ENCODE peak calls at places on chromosome 20, in four cellular contexts. L is psoas muscle, J is brain microvascular endothelial cell, T is tibial artery. N is an unnamed sample.

GRCh38 chr20:46640044-46640443 is 11.2 kb downstream of the SLC13A3 start:
- DNase-seq in J (no peak), L (no peak), T (no peak), N (no peak)

GRCh38 chr20:3904857-3905256 is 15.7 kb downstream of the PANK2 start:
- DNase-seq in L (no peak), J (no peak), T (peak), N (no peak)

GRCh38 chr20:31815408-31816188 is 3.6 kb upstream of the MYLK2 start:
- DNase-seq in L (peak), T (no peak), J (no peak), N (no peak)

GRCh38 chr20:58702161-58702510 is 9.5 kb downstream of the NPEPL1 start:
- DNase-seq in T (no peak), L (no peak), J (no peak), N (no peak)

GRCh38 chr20:52809003-52809402 is 163.2 kb upstream of the TSHZ2 start:
- DNase-seq in T (no peak), L (no peak), J (no peak), N (no peak)

GRCh38 chr20:31835977-31836852 is 9.2 kb downstream of the FOXS1 start:
- DNase-seq in T (peak), J (peak), L (peak), N (peak)

GRCh38 chr20:54212226-54212625 is 4.3 kb downstream of the PFDN4 start:
- DNase-seq in L (no peak), J (peak), T (no peak), N (no peak)

GRCh38 chr20:17504898-17505663 is 26.1 kb downstream of the BFSP1 start:
- DNase-seq in J (peak), T (peak), L (peak), N (peak)

GRCh38 chr20:4663553-4663952 is 58.2 kb upstream of the PRND start:
- DNase-seq in T (no peak), J (no peak), L (no peak), N (no peak)

GRCh38 chr20:17660667-17661066 is 21.4 kb downstream of the RRBP1 start:
- DNase-seq in J (no peak), T (peak), L (no peak), N (no peak)

GRCh38 chr20:32621071-32621913 is 36.2 kb upstream of the NOL4L start:
- DNase-seq in J (no peak), L (no peak), T (no peak), N (no peak)

GRCh38 chr20:42401598-42401997 is 783.4 kb upstream of the CHD6 start:
- DNase-seq in T (no peak), L (no peak), J (no peak), N (no peak)

DNA sequence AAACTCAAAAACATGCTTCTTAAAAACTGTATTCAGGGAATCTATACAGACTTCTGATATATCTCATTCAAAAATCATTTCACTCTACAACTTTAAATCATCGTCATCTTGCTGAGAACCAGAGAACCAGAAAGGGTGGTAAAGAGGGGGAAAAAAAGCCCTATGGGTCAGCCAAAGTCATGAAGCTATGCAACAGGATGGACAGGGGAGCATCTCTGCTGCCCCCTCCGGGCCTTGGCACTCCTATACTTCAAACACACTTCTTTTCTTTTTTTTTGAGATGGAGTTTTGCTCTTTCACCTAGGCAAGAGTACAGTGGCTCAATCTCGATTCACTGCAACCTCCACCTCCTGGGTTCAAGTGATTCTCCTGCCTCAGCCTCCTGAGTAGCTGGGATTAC is 73.5 kb upstream of the NFATC2 start:
- DNase-seq in L (no peak), J (no peak), T (no peak), N (no peak)
- TF ChIP-seq CTCF in L (no peak), J (peak), T (no peak), N (peak)

GRCh38 chr20:11716239-11716944 is 201.3 kb upstream of the BTBD3 start:
- DNase-seq in J (peak), T (no peak), L (no peak), N (peak)
- TF ChIP-seq CTCF in J (peak), T (no peak), L (no peak), N (peak)

GRCh38 chr20:44526129-44526528 is 4.3 kb upstream of the SERINC3 start:
- DNase-seq in L (no peak), T (no peak), J (peak), N (peak)

GRCh38 chr20:44522841-44523240 is 971 bp upstream of the SERINC3 start:
- DNase-seq in J (no peak), L (no peak), T (no peak), N (no peak)

GRCh38 chr20:44517454-44517853 is 4.4 kb downstream of the SERINC3 start:
- DNase-seq in T (no peak), L (no peak), J (no peak), N (no peak)

GRCh38 chr20:44523746-44524145 is 1.9 kb upstream of the SERINC3 start:
- DNase-seq in J (no peak), T (no peak), L (no peak), N (no peak)

DNA sequence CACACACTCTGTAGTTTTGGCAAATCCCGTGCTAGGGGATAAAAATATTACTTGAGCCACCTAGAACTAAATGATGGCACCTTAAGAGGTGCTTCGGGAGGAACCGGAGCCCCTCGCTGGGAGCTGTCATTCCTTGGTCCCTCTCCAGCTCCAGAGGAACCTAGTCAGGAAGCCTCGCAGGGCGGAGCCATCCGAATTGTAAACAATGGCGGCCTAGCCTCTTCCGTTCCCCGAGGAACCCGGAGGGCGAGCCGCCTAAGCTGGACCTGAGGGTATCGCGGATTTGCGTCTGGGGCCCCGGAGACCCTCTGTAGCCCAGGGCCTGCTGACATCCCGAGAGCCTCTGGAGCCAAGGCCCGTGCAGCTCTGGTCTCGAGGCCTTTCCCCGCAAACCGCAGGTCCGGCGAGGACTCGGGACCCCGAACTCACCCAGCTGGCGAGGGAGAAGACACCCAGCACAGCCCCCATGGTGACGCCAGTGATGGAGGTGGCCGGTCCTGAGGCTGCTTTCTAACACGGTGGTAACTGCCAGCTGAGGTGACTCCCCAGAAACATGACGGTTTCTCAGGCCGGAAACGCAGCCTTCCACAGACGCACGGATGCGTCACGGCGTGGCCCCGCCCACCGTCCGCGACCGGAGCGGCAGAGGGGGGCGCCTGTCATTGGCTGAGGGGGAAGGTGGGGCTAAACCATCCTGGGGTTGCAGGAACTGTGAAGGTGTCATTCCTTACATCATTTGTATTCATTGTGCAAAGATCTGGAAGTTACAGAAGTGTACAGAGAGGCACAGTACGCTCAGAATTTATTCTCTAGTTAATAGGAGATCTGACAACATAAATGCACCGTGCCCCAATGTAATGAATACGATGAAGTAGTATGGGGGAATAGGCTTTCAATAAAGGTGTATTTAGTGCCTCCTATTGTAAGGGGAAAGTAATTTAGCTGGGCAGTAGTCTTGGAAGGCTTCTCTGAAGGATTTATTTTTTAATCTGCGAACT is at the start of gene SERINC3:
- DNase-seq in T (peak), J (peak), L (peak), N (peak)
- TF ChIP-seq CTCF in T (no peak), J (no peak), L (peak), N (no peak)

GRCh38 chr20:57590485-57591288 is 29.5 kb downstream of the ZBP1 start:
- DNase-seq in J (no peak), T (no peak), L (no peak), N (no peak)
- TF ChIP-seq CTCF in J (no peak), T (no peak), L (no peak), N (no peak)

DNA sequence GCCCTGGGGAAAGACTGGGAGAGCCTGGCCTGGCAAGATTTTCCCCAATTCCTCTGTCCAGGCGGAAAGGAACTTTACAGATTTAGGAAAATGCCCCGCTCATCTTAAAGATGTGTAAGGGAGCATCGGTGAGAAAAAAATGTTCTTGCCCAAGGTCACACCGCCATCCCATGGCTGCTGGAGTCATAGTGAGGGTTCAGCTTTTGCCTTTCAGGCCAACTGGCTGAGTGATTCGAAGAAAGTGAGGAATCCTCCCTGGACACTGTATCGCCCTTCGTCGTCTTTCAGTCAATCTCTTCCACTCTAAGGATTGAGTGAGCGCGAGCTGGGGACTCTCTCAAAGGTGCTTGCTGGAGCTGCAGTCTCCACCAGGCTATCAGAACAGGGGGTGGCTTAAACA is 1.4 kb downstream of the WFDC2 start:
- DNase-seq in T (no peak), L (no peak), J (no peak), N (no peak)
- TF ChIP-seq CTCF in T (peak), L (peak), J (peak), N (no peak)

GRCh38 chr20:62952373-62953166 is at the start of gene SLC17A9:
- DNase-seq in J (peak), L (peak), T (peak), N (peak)
- TF ChIP-seq CTCF in J (peak), L (no peak), T (no peak), N (no peak)

GRCh38 chr20:45322952-45323383 is 14.9 kb upstream of the MATN4 start:
- DNase-seq in T (peak), L (peak), J (no peak), N (peak)
- TF ChIP-seq CTCF in T (peak), L (peak), J (peak), N (peak)

GRCh38 chr20:25197173-25197869 is 1.8 kb downstream of the ENTPD6 start:
- DNase-seq in T (no peak), L (no peak), J (no peak), N (peak)
- TF ChIP-seq CTCF in T (no peak), L (no peak), J (no peak), N (no peak)

GRCh38 chr20:8800089-8800488 is 268.8 kb upstream of the PLCB4 start:
- DNase-seq in T (no peak), L (no peak), J (no peak), N (no peak)
- TF ChIP-seq CTCF in T (no peak), L (no peak), J (no peak), N (no peak)